ENCODE peak calls at places on chromosomes 2 and 18, in ten cellular contexts. U is right lobe of liver; D is NB4; E is stimulated activated CD8-positive, alpha-beta memory T cell treated with anti-CD3 and anti-CD28 coated beads, Interleukin-15, amount 100 ng/mL, for 1 hour; Q is IMR-90; K is activated CD4-positive, alpha-beta T cell treated with anti-CD3 and anti-CD28 coated beads, Interleukin-2, amount 50 U/mL, for 1 hour; O is KBM-7; B is Kasumi-1; L is NCI-H460; V is MM.1S. Y is an unnamed sample.

GRCh38 chr2:65265090-65266045 is 37.7 kb downstream of the ACTR2 start:
- DNase-seq in U (no peak), D (peak; percentile 81), E (no peak), Q (peak; percentile 91), K (no peak), O (peak; percentile 77), B (peak; percentile 71), L (peak; percentile 68), V (peak; percentile 55), Y (no peak)

GRCh38 chr2:45872211-45872610 is 220.7 kb downstream of the PRKCE start:
- DNase-seq in U (peak; percentile 46), D (no peak), E (no peak), Q (peak; percentile 55), K (no peak), O (no peak), B (no peak), L (no peak), V (no peak), Y (no peak)

GRCh38 chr2:219274392-219274921 is 4.7 kb upstream of the DNAJB2 start:
- DNase-seq in U (no peak), D (no peak), E (no peak), Q (peak; percentile 81), K (no peak), O (no peak), B (no peak), L (no peak), V (no peak), Y (no peak)

GRCh38 chr2:95271381-95271971 is 2.8 kb upstream of the PROM2 start:
- DNase-seq in U (no peak), D (no peak), E (no peak), Q (no peak), K (no peak), O (no peak), B (no peak), L (no peak), V (no peak), Y (peak; percentile 17)

GRCh38 chr2:96661324-96661723 is 18.8 kb downstream of the FER1L5 start:
- DNase-seq in U (no peak), D (no peak), E (no peak), Q (no peak), K (no peak), O (no peak), B (no peak), L (no peak), V (no peak), Y (no peak)

GRCh38 chr2:174080672-174081121 is 115.5 kb upstream of the SP3 start:
- DNase-seq in U (no peak), D (no peak), E (no peak), Q (no peak), K (no peak), O (no peak), B (no peak), L (no peak), V (no peak), Y (no peak)

GRCh38 chr18:28823506-28824182 is 646.7 kb upstream of the CDH2 start:
- DNase-seq in U (no peak), D (no peak), E (no peak), Q (no peak), K (no peak), O (no peak), B (no peak), L (no peak), V (peak; percentile 27), Y (no peak)

GRCh38 chr2:226489765-226490164 is 309.9 kb downstream of the IRS1 start:
- DNase-seq in U (no peak), D (no peak), E (no peak), Q (peak; percentile 94), K (no peak), O (no peak), B (no peak), L (peak; percentile 63), V (no peak), Y (no peak)

GRCh38 chr2:183037660-183038340 is 457 bp downstream of the NCKAP1 start:
- DNase-seq in U (peak; percentile 55), D (no peak), E (no peak), Q (no peak), K (peak; percentile 40), O (peak; percentile 21), B (peak; percentile 53), L (peak; percentile 14), V (peak; percentile 52), Y (peak; percentile 61)

GRCh38 chr18:58412844-58413666 is 215.8 kb downstream of the ALPK2 start:
- DNase-seq in U (no peak), D (no peak), E (no peak), Q (no peak), K (no peak), O (no peak), B (no peak), L (no peak), V (no peak), Y (no peak)

Y was measured in lower lobe of right lung.